ENCODE peak calls at places on chromosome 9, in four cellular contexts. R, H, L and A are unnamed samples.

GRCh38 chr9:87194471-87194870 is 247.2 kb upstream of the GAS1 start:
- DNase-seq in R (peak), H (peak), L (peak), A (peak)

GRCh38 chr9:37200572-37201005 is 80.2 kb downstream of the ZCCHC7 start:
- DNase-seq in R (no peak), H (peak), L (peak), A (peak)

GRCh38 chr9:69945671-69946141 is 97.9 kb upstream of the MAMDC2 start:
- DNase-seq in R (no peak), H (peak), L (peak), A (peak)

GRCh38 chr9:33290994-33291397 is 680 bp downstream of the NFX1 start:
- DNase-seq in R (peak), H (no peak), L (no peak), A (peak)

GRCh38 chr9:75491533-75491932 is 398.9 kb upstream of the PCSK5 start:
- DNase-seq in R (no peak), H (no peak), L (no peak), A (no peak)

GRCh38 chr9:23739753-23740152 is 86.3 kb downstream of the ELAVL2 start:
- DNase-seq in R (no peak), H (no peak), L (no peak), A (no peak)

GRCh38 chr9:86902606-86903460 is 44.5 kb downstream of the GAS1 start:
- DNase-seq in R (no peak), H (no peak), L (no peak), A (no peak)

GRCh38 chr9:69745716-69746538 is 13.9 kb downstream of the PTAR1 start:
- DNase-seq in R (no peak), H (peak), L (no peak), A (peak)

GRCh38 chr9:36470891-36471290 is 70.8 kb upstream of the RNF38 start:
- DNase-seq in R (no peak), H (peak), L (peak), A (peak)

GRCh38 chr9:5626727-5627634 is 1.9 kb upstream of the RIC1 start:
- DNase-seq in R (peak), H (peak), L (peak), A (peak)

GRCh38 chr9:28853487-28853886 is 1280.2 kb upstream of the C9orf72 start:
- DNase-seq in R (no peak), H (no peak), L (no peak), A (no peak)

GRCh38 chr9:95509851-95510529 is 6.8 kb downstream of the PTCH1 start:
- DNase-seq in R (no peak), H (no peak), L (no peak), A (no peak)

GRCh38 chr9:110916361-110916760 is 121.9 kb downstream of the LPAR1 start:
- DNase-seq in R (no peak), H (peak), L (no peak), A (peak)

GRCh38 chr9:109737295-109737694 is 42.7 kb upstream of the PALM2AKAP2 start:
- DNase-seq in R (no peak), H (no peak), L (no peak), A (no peak)

GRCh38 chr9:119836036-119836435 is 466.8 kb upstream of the BRINP1 start:
- DNase-seq in R (no peak), H (no peak), L (no peak), A (no peak)

GRCh38 chr9:115385383-115386122 is 267.6 kb upstream of the TNC start:
- DNase-seq in R (no peak), H (no peak), L (no peak), A (no peak)

GRCh38 chr9:92738661-92739081 is 26.0 kb downstream of the BICD2 start:
- DNase-seq in R (no peak), H (peak), L (no peak), A (peak)

GRCh38 chr9:93291536-93292287 is 107.8 kb downstream of the WNK2 start:
- DNase-seq in R (no peak), H (no peak), L (no peak), A (no peak)

GRCh38 chr9:127181595-127182190 is 59.3 kb upstream of the ANGPTL2 start:
- DNase-seq in R (no peak), H (no peak), L (no peak), A (no peak)

GRCh38 chr9:392103-392502 is 177.4 kb downstream of the DOCK8 start:
- DNase-seq in R (no peak), H (no peak), L (no peak), A (no peak)

GRCh38 chr9:111803924-111804323 is 9.2 kb upstream of the SHOC1 start:
- DNase-seq in R (no peak), H (no peak), L (no peak), A (no peak)

GRCh38 chr9:126377521-126377920 is 50.9 kb downstream of the MVB12B start:
- DNase-seq in R (no peak), H (no peak), L (no peak), A (no peak)

GRCh38 chr9:124873664-124874063 is 11.7 kb downstream of the ARPC5L start:
- DNase-seq in R (no peak), H (no peak), L (no peak), A (no peak)

GRCh38 chr9:133199648-133200321 is 9.3 kb downstream of the OBP2B start:
- DNase-seq in R (no peak), H (no peak), L (no peak), A (no peak)

GRCh38 chr9:74120470-74120869 is 376.7 kb upstream of the RORB start:
- DNase-seq in R (no peak), H (no peak), L (no peak), A (no peak)

GRCh38 chr9:101566904-101567724 is 27.7 kb downstream of the PPP3R2 start:
- DNase-seq in R (no peak), H (peak), L (peak), A (peak)

DNA sequence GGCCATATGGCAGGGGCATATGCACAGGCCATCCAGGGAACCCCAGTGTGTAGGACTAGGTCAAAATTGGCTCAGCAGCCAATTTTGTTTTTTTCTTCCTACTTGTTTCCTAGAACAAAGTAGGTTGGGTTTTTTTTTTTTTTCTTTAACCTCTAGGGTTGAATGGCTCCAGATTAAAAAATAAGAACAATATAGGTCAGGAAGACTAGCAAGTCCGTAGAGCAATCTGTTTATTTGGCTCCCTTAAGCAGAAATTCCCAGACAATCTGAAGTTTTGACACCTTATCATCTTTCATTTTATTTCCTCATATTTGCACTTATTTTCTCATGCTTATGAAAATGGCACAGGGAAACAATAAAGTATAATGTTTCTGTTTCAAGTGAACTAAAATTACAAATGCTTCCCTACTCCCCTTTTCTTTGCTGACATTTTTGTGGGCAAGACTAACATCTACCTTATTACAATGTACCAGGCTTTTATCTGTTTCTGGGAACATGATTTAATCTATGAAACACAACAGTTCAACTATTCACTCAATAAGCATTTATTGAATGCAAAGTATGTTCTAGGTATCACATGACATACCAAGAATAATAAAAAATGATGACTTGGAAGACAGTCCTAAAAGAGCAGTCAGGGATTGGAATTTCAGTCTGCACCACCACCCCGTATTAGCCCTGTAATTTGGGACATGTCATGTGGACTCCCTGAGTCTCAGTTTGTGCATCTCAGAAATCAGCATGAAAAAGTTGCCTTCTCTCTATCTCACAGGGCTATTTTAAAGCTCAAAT is 30.5 kb downstream of the TLR4 start:
- DNase-seq in R (no peak), H (peak), L (no peak), A (peak)
- TF ChIP-seq CTCF in R (no peak), H (no peak), L (no peak), A (no peak)

DNA sequence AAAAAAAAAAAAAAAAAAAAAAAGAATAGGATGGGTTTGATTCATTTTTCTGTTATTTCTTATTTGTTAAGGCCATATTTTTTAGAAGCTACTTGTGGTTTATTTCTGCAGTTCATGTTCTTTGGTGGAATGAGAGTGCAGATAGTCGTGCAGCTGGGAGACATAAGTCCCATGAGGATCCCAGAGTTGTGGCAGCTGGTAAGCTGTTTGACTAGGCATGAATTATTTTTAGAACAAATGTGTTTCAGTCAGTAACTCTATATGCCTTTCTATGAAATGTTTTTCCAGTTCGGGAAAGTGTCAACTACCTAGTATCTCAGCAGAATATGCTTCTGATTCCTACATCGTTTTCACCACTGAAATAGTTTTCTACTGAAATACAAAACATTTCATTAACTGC is 5.0 kb upstream of the NIPSNAP3B start:
- DNase-seq in R (no peak), H (no peak), L (no peak), A (no peak)
- H3K4me3 ChIP-seq in R (no peak), H (no peak), L (no peak), A (no peak)

GRCh38 chr9:83401328-83401895 is 136.8 kb downstream of the FRMD3 start:
- DNase-seq in R (no peak), H (no peak), L (no peak), A (no peak)

GRCh38 chr9:83410701-83411100 is 127.5 kb downstream of the FRMD3 start:
- DNase-seq in R (no peak), H (no peak), L (peak), A (no peak)

GRCh38 chr9:83406901-83407300 is 131.3 kb downstream of the FRMD3 start:
- DNase-seq in R (no peak), H (no peak), L (no peak), A (no peak)

GRCh38 chr9:83403864-83404263 is 134.3 kb downstream of the FRMD3 start:
- DNase-seq in R (peak), H (peak), L (peak), A (peak)

GRCh38 chr9:83405674-83406255 is 132.4 kb downstream of the FRMD3 start:
- DNase-seq in R (no peak), H (no peak), L (no peak), A (peak)
- TF ChIP-seq CTCF in R (no peak), H (peak), L (peak), A (peak)

DNA sequence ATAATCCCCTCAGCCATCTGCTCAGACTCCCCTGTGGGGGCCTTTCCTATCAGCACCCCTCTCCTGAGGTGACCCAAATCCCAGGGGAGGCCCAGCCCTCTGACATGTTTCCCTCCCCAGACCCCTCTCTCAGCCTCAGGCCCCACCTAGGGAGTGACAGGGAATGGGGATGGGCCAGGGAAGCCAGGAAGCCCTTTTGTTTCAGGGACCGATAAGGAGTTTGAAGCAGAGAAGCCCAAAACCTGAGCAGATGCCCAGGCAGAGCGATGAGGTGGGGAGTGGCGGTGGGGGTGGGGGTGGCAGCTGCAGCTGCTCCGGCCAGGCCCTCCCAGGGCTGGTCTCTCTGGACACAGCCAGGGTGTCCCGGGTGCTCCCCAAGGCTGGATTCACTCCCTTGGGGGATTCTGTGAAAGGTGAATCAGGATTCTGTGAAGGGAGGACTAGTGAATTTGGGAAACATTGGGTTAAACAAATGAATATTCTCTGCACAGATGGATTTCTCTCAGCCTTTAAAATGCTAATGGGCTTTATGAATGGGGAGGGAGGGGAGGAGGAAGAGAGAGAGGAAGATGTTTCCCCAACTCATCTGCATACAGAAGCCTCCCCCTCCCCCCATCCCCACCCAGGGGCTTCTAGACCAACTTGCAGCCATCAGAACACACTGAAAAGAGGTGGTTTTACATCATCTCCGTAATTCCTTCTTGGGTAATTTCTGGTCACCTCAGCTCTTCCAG is 17.4 kb downstream of the AKNA start:
- DNase-seq in R (no peak), H (no peak), L (no peak), A (no peak)
- H3K4me3 ChIP-seq in R (no peak), H (no peak), L (no peak), A (no peak)

GRCh38 chr9:136198605-136199083 is 6.3 kb downstream of the LHX3 start:
- DNase-seq in R (no peak), H (no peak), L (no peak), A (no peak)
- TF ChIP-seq CTCF in R (no peak), H (no peak), L (no peak), A (no peak)

GRCh38 chr9:135716045-135716444 is 14.1 kb downstream of the KCNT1 start:
- DNase-seq in R (no peak), H (no peak), L (no peak), A (no peak)

GRCh38 chr9:135717410-135717809 is 15.4 kb downstream of the KCNT1 start:
- DNase-seq in R (no peak), H (no peak), L (no peak), A (no peak)

GRCh38 chr9:135712571-135713295 is 10.7 kb downstream of the KCNT1 start:
- DNase-seq in R (no peak), H (no peak), L (no peak), A (no peak)

GRCh38 chr9:135714242-135715055 is 12.5 kb downstream of the KCNT1 start:
- DNase-seq in R (no peak), H (no peak), L (no peak), A (no peak)

GRCh38 chr9:135715056-135715595 is 13.1 kb downstream of the KCNT1 start:
- DNase-seq in R (no peak), H (no peak), L (no peak), A (no peak)
- H3K4me3 ChIP-seq in R (no peak), H (no peak), L (no peak), A (no peak)

DNA sequence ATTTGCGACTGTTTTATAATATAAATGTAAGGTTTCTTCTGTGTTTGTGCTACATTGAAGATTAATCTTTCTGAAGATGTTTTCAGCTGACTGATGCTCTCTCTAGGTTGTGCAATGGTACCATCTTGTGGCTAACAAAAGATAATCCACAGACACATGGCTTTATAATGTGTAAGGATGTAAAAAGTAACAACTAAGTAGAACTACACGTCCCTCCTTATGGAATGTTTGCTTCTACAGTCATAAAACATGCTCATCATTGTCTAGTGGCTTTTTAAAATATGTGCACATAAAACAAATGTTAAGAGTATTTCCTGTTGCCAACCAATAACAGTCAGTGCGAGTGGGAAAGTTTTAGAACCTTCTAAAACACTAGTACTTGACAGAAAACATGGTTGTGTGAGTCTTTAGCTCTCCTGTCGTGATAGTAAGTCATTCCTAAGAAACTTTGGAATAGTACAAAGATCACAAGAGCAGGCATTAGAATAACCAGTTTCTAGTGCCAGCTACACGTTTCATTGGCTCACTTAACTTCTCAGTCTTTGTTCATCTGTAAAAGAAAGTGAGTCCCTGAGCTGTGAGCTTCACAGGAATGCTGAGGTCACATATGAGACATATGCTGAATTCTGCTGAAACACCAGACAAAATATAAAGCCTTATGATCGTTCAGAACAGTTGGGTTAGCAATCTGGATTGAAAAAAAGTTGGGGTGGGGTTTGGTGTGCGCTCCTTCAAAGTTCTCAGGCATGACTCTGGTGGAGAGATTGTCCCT is 75.7 kb upstream of the GLIS3 start:
- DNase-seq in R (peak), H (peak), L (peak), A (peak)
- TF ChIP-seq CTCF in R (peak), H (peak), L (peak), A (peak)

GRCh38 chr9:78972303-78973002 is 599.3 kb upstream of the TLE4 start:
- DNase-seq in R (no peak), H (no peak), L (no peak), A (no peak)
- H3K4me3 ChIP-seq in R (no peak), H (no peak), L (no peak), A (no peak)

GRCh38 chr9:38371495-38371894 is 21.0 kb upstream of the ALDH1B1 start:
- DNase-seq in R (no peak), H (no peak), L (no peak), A (peak)
- TF ChIP-seq CTCF in R (peak), H (no peak), L (peak), A (peak)

GRCh38 chr9:118829334-118829733 is 539.9 kb downstream of the BRINP1 start:
- DNase-seq in R (no peak), H (no peak), L (no peak), A (no peak)
- H3K4me3 ChIP-seq in R (no peak), H (no peak), L (no peak), A (no peak)